ENCODE peak calls at places on chromosomes 13 and 19, in four cellular contexts. R, A, W and P are unnamed samples.

GRCh38 chr13:22198656-22199217 is 527.9 kb downstream of the FGF9 start:
- DNase-seq in A (no peak), R (no peak), W (no peak), P (no peak)

GRCh38 chr19:2315818-2316353 is 7.9 kb upstream of the LINGO3 start:
- DNase-seq in A (peak; percentile 95), W (peak; percentile 93), R (peak; percentile 69), P (no peak)

GRCh38 chr19:50184196-50184595 is 19.2 kb upstream of the MYH14 start:
- DNase-seq in W (no peak), A (no peak), R (no peak), P (no peak)

GRCh38 chr13:93476175-93476574 is 249.6 kb downstream of the GPC6 start:
- DNase-seq in W (no peak), R (no peak), A (no peak), P (no peak)

GRCh38 chr13:62085337-62085736 is 669.7 kb upstream of the PCDH20 start:
- DNase-seq in R (no peak), A (no peak), W (no peak), P (no peak)

GRCh38 chr13:37486171-37486661 is 112.4 kb downstream of the POSTN start:
- DNase-seq in A (no peak), R (no peak), W (no peak), P (no peak)

GRCh38 chr13:23851106-23851505 is 38.1 kb downstream of the MIPEP start:
- DNase-seq in W (no peak), A (no peak), R (no peak), P (no peak)

GRCh38 chr19:52896431-52897148 is 845 bp downstream of the ZNF320 start:
- DNase-seq in R (peak; percentile 73), W (no peak), A (peak; percentile 56), P (no peak)

GRCh38 chr19:55173717-55174409 is 6.2 kb downstream of the SYT5 start:
- DNase-seq in W (peak; percentile 81), R (peak; percentile 94), A (peak; percentile 74), P (peak; percentile 93)

DNA sequence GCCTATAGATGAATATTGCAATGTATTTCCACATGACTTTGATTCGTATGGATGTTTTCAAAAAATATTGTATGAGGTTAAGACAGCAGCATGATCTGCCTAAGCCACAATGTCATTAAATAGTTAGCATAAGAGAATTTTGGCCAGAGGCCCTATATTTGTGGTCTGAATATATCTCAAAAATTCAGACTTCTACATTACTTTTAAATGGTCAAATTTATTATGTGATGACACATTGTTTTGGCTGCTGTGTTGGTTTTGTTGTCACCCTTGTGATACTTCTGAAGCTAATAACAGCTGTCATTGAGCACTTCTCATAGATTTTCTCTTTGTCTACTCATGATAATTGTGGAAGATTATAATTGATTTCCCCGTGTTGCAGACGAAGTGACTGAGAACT is 288.2 kb downstream of the MYO16 start:
- DNase-seq in A (no peak), W (no peak), R (no peak), P (no peak)
- H3K27ac ChIP-seq in A (no peak overlapping the region), W (no peak overlapping the region), R (no peak overlapping the region), P (peak overlapping the region; percentile 93)

GRCh38 chr19:56611288-56611687 is 16.2 kb downstream of the ZNF71 start:
- DNase-seq in R (no peak), A (no peak), W (no peak), P (no peak)
- H3K36me3 ChIP-seq in R (no peaks in the 10 kb centered on the region), A (peaks cover 12% of the 10 kb centered on the region), W (peaks cover 8% of the 10 kb centered on the region), P (peaks cover 43% of the 10 kb centered on the region)

GRCh38 chr13:48567521-48568331 is 34.8 kb upstream of the RCBTB2 start:
- DNase-seq in R (no peak), A (no peak), W (no peak), P (no peak)
- TF ChIP-seq POLR2AphosphoS5 in R (no peak), A (no peak), W (no peak), P (no peak)

DNA sequence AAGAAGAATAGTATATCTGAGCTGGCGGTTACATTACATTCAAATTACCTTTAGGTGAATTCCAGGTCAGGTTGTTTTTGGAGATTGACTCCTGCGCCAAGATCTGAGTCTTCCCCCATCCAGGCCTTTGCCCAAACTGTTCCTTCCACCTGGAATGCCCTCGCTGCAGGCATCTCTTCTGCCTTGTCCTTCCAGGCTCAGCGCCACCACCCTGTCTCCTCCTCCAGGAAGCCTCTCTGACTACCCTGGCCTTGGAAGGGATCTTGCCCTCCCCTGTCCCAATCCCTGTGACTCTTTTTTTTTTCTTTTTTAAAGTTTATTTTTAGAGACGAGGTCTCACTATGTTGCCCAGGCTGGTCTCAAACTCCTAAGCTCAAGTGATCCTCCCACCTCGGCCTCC is 1.7 kb upstream of the HOMER3 start:
- DNase-seq in R (no peak), A (no peak), W (no peak), P (no peak)
- H3K27ac ChIP-seq in R (no peak overlapping the region), A (no peak overlapping the region), W (peak overlapping the region; percentile 89), P (no peak overlapping the region)

DNA sequence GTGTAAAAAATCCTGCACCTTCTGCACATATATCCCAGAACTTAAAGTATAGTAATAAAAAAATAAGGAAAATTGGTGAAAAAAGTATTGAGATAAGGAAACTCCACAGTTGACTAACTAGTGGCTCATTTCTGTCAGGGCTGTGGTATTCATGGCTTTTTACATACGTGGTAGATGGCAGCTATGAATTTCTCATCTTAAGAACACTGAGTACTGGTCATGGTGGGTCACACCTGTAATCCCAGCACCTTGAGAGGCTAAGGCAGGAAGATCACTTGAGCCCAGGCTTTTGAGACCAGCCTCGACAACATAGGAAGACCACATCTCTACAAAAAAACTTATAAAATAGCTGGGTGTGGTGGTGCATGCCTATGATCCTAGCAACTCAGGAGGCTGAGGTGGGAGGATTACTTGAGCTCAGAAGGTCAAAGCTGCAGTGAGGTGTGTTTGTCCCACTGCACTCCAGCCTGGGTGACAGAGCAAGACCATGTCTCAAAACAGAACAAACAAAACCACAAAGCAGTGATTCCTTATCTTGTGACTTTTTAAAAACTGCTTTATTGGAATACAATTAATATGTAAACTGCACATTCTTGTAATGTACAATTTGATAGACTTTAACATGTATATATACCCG is 16.8 kb downstream of the SLAIN1 start:
- DNase-seq in R (no peak), W (no peak), A (no peak), P (no peak)
- H3K36me3 ChIP-seq in R (no peaks in the 10 kb centered on the region), W (no peaks in the 10 kb centered on the region), A (no peaks in the 10 kb centered on the region), P (peaks cover 24% of the 10 kb centered on the region)

GRCh38 chr13:48585456-48585840 is 52.6 kb upstream of the RCBTB2 start:
- DNase-seq in A (no peak), W (no peak), R (no peak), P (no peak)
- TF ChIP-seq POLR2AphosphoS5 in A (no peak), W (no peak), R (no peak), P (no peak)

GRCh38 chr19:6238643-6239281 is 41.0 kb downstream of the MLLT1 start:
- DNase-seq in R (no peak), A (no peak), W (peak; percentile 66), P (no peak)
- H3K27ac ChIP-seq in R (no peak overlapping the region), A (peak overlapping the region; percentile 94), W (no peak overlapping the region), P (peak overlapping the region; percentile 2)